ENCODE peak calls at places on chromosome 10, in four cellular contexts. K, S, H and P are unnamed samples.

GRCh38 chr10:7405637-7406036 is 5.2 kb downstream of the SFMBT2 start:
- DNase-seq in K (no peak), S (no peak), H (no peak), P (no peak)

GRCh38 chr10:33536508-33536907 is 202.0 kb upstream of the NRP1 start:
- DNase-seq in K (no peak), S (no peak), H (no peak), P (no peak)

GRCh38 chr10:132165416-132165980 is 21.2 kb upstream of the DPYSL4 start:
- DNase-seq in K (no peak), S (no peak), H (no peak), P (no peak)

GRCh38 chr10:16828731-16829175 is 11.5 kb upstream of the RSU1 start:
- DNase-seq in K (no peak), S (peak), H (no peak), P (no peak)

GRCh38 chr10:75334720-75335119 is 66.8 kb downstream of the ZNF503 start:
- DNase-seq in K (no peak), S (no peak), H (no peak), P (no peak)

GRCh38 chr10:43138757-43139241 is 554 bp downstream of the CSGALNACT2 start:
- DNase-seq in K (peak), S (no peak), H (peak), P (peak)

GRCh38 chr10:60454336-60454735 is 64.7 kb upstream of the ANK3 start:
- DNase-seq in K (no peak), S (no peak), H (no peak), P (no peak)

GRCh38 chr10:109103278-109103677 is 820.0 kb downstream of the XPNPEP1 start:
- DNase-seq in K (no peak), S (no peak), H (no peak), P (no peak)